ENCODE peak calls at places on chromosomes 1 and 21, in six cellular contexts. X is stimulated activated CD4-positive, alpha-beta T cell treated with anti-CD3 and anti-CD28 coated beads, TNF-alpha, amount 100 ng/mL, for 1 hour; N is effector memory CD4-positive, alpha-beta T cell; U is naive B cell; E is AG08395; K is NCI-H187 treated with DMSO at 0.1 percent for 48 hours. G is an unnamed sample.

GRCh38 chr1:244968431-244968830 is 104.1 kb upstream of the HNRNPU start:
- DNase-seq in X (no peak), N (no peak), U (no peak), E (no peak), K (no peak), G (no peak)

GRCh38 chr1:86507935-86508582 is 38.8 kb upstream of the CLCA4 start:
- DNase-seq in X (no peak), N (peak), U (peak), E (peak), K (no peak), G (no peak)

GRCh38 chr1:157961805-157962762 is 31.4 kb upstream of the KIRREL1 start:
- DNase-seq in X (no peak), N (no peak), U (no peak), E (peak), K (no peak), G (no peak)

GRCh38 chr1:196678510-196678884 is 26.7 kb downstream of the CFH start:
- DNase-seq in X (no peak), N (no peak), U (no peak), E (peak), K (no peak), G (no peak)

GRCh38 chr1:162193815-162194214 is 124.3 kb downstream of the NOS1AP start:
- DNase-seq in X (no peak), N (no peak), U (no peak), E (no peak), K (peak), G (no peak)

GRCh38 chr1:228136908-228137307 is 3.2 kb upstream of the GUK1 start:
- DNase-seq in X (no peak), N (no peak), U (no peak), E (no peak), K (no peak), G (no peak)

GRCh38 chr21:45893166-45894106 is 88.1 kb upstream of the COL6A1 start:
- DNase-seq in X (no peak), N (no peak), U (no peak), E (no peak), K (no peak), G (no peak)

GRCh38 chr1:10736623-10737267 is 59.7 kb downstream of the CASZ1 start:
- DNase-seq in X (no peak), N (no peak), U (no peak), E (no peak), K (no peak), G (no peak)

GRCh38 chr1:30325999-30326398 is 397.4 kb downstream of the MATN1 start:
- DNase-seq in X (no peak), N (no peak), U (no peak), E (no peak), K (no peak), G (no peak)

GRCh38 chr21:15793547-15794235 is 63.9 kb downstream of the USP25 start:
- DNase-seq in X (no peak), N (no peak), U (no peak), E (no peak), K (no peak), G (no peak)

GRCh38 chr1:40383095-40383487 is 9.6 kb downstream of the SMAP2 start:
- DNase-seq in X (no peak), N (no peak), U (no peak), E (no peak), K (no peak), G (no peak)

GRCh38 chr1:180167721-180168467 is 13.2 kb downstream of the QSOX1 start:
- DNase-seq in X (no peak), N (no peak), U (no peak), E (no peak), K (no peak), G (no peak)

GRCh38 chr1:165073402-165074007 is 283.0 kb downstream of the LMX1A start:
- DNase-seq in X (no peak), N (no peak), U (no peak), E (peak), K (peak), G (no peak)

GRCh38 chr1:183932412-183932811 is 105.1 kb downstream of the COLGALT2 start:
- DNase-seq in X (no peak), N (no peak), U (no peak), E (peak), K (no peak), G (no peak)

GRCh38 chr1:29499101-29499650 is 262.9 kb downstream of the PTPRU start:
- DNase-seq in X (no peak), N (no peak), U (no peak), E (no peak), K (no peak), G (no peak)

GRCh38 chr21:45161039-45161945 is 86.9 kb downstream of the ADARB1 start:
- DNase-seq in X (no peak), N (no peak), U (no peak), E (no peak), K (no peak), G (no peak)

GRCh38 chr1:67020304-67020703 is 33.6 kb downstream of the SLC35D1 start:
- DNase-seq in X (no peak), N (no peak), U (no peak), E (no peak), K (no peak), G (no peak)

GRCh38 chr1:19476440-19477190 is 8.7 kb downstream of the CAPZB start:
- DNase-seq in X (no peak), N (peak), U (peak), E (no peak), K (no peak), G (peak)

GRCh38 chr1:94322696-94323095 is 85.3 kb upstream of the ARHGAP29 start:
- DNase-seq in X (no peak), N (no peak), U (no peak), E (no peak), K (no peak), G (no peak)

GRCh38 chr21:41054206-41054605 is 113.8 kb upstream of the BACE2 start:
- DNase-seq in X (no peak), N (no peak), U (no peak), E (peak), K (no peak), G (no peak)

GRCh38 chr1:181479137-181479745 is 4.1 kb upstream of the CACNA1E start:
- DNase-seq in X (no peak), N (no peak), U (peak), E (peak), K (peak), G (no peak)

GRCh38 chr21:40043423-40043822 is 176.2 kb downstream of the PCP4 start:
- DNase-seq in X (no peak), N (no peak), U (no peak), E (no peak), K (no peak), G (no peak)

GRCh38 chr1:203754455-203754864 is 10.5 kb upstream of the LAX1 start:
- DNase-seq in X (no peak), N (no peak), U (peak), E (no peak), K (no peak), G (no peak)

GRCh38 chr1:36673207-36673606 is 190.5 kb upstream of the CSF3R start:
- DNase-seq in X (no peak), N (no peak), U (no peak), E (no peak), K (no peak), G (no peak)

GRCh38 chr1:10920063-10920626 is 92.3 kb upstream of the TARDBP start:
- DNase-seq in X (no peak), N (no peak), U (no peak), E (no peak), K (no peak), G (no peak)

GRCh38 chr1:113811353-113811887 is 856 bp downstream of the RSBN1 start:
- DNase-seq in X (no peak), N (no peak), U (no peak), E (peak), K (no peak), G (no peak)

GRCh38 chr1:55943721-55944435 is 635.5 kb downstream of the PLPP3 start:
- DNase-seq in X (no peak), N (no peak), U (no peak), E (no peak), K (no peak), G (no peak)

GRCh38 chr1:22177354-22178003 is 34.6 kb upstream of the WNT4 start:
- DNase-seq in X (no peak), N (no peak), U (no peak), E (no peak), K (no peak), G (no peak)

GRCh38 chr1:184388671-184389292 is 2.0 kb downstream of the C1orf21 start:
- DNase-seq in X (no peak), N (no peak), U (no peak), E (no peak), K (no peak), G (no peak)

GRCh38 chr1:28577052-28577678 is 14.9 kb upstream of the RAB42 start:
- DNase-seq in X (no peak), N (no peak), U (no peak), E (no peak), K (no peak), G (no peak)

GRCh38 chr1:32701951-32702598 is 495 bp downstream of the SYNC start:
- DNase-seq in X (no peak), N (no peak), U (no peak), E (peak), K (no peak), G (no peak)

GRCh38 chr1:17287377-17287776 is 20.6 kb upstream of the PADI4 start:
- DNase-seq in X (no peak), N (no peak), U (no peak), E (peak), K (no peak), G (no peak)

GRCh38 chr1:239868117-239868516 is 223.6 kb upstream of the FMN2 start:
- DNase-seq in X (no peak), N (no peak), U (no peak), E (no peak), K (no peak), G (no peak)

GRCh38 chr1:16187748-16188401 is 24.6 kb downstream of the ARHGEF19 start:
- DNase-seq in X (peak), N (peak), U (peak), E (peak), K (no peak), G (peak)

GRCh38 chr21:37914211-37914900 is 1.9 kb downstream of the KCNJ6 start:
- DNase-seq in X (no peak), N (no peak), U (no peak), E (peak), K (no peak), G (no peak)

GRCh38 chr1:172845371-172845770 is 186.5 kb downstream of the FASLG start:
- DNase-seq in X (peak), N (peak), U (no peak), E (no peak), K (no peak), G (peak)

GRCh38 chr1:223230161-223230881 is 87.3 kb upstream of the TLR5 start:
- DNase-seq in X (no peak), N (no peak), U (no peak), E (peak), K (no peak), G (no peak)

G was measured in T-helper 17 cell.